ENCODE peak calls at places on chromosome 4, in four cellular contexts. Q is NCI-H526 treated with DMSO at 0.1 percent for 48 hours; W is cortex of kidney; I is stimulated activated CD8-positive, alpha-beta memory T cell treated with anti-CD3 and anti-CD28 coated beads, Interleukin-2, amount 100 ng/mL, for 48 hours. O is an unnamed sample.

GRCh38 chr4:128311659-128312392 is 24.2 kb upstream of the PGRMC2 start:
- DNase-seq in I (no peak), Q (peak), W (no peak), O (no peak)

GRCh38 chr4:151691639-151692442 is 69.0 kb downstream of the GATB start:
- DNase-seq in W (no peak), I (no peak), Q (no peak), O (no peak)

GRCh38 chr4:184856277-184856609 is 30.5 kb upstream of the ACSL1 start:
- DNase-seq in Q (no peak), I (no peak), W (no peak), O (no peak)

GRCh38 chr4:120749445-120750151 is 172.9 kb downstream of the PRDM5 start:
- DNase-seq in W (no peak), Q (no peak), I (no peak), O (no peak)

GRCh38 chr4:175504316-175504715 is 307.7 kb downstream of the GPM6A start:
- DNase-seq in I (no peak), W (no peak), Q (peak), O (no peak)

GRCh38 chr4:82733636-82734035 is 65.0 kb downstream of the SCD5 start:
- DNase-seq in W (no peak), I (peak), Q (no peak), O (no peak)

GRCh38 chr4:26404597-26405323 is 83.9 kb downstream of the RBPJ start:
- DNase-seq in Q (no peak), I (no peak), W (no peak), O (no peak)

GRCh38 chr4:56909083-56909981 is 1.6 kb downstream of the REST start:
- DNase-seq in Q (peak), I (peak), W (no peak), O (no peak)

GRCh38 chr4:76977731-76978350 is 28.3 kb downstream of the SEPTIN11 start:
- DNase-seq in I (no peak), W (no peak), Q (no peak), O (no peak)

GRCh38 chr4:105112274-105112673 is 34.4 kb upstream of the TET2 start:
- DNase-seq in W (no peak), Q (no peak), I (no peak), O (no peak)

GRCh38 chr4:135408109-135408508 is 1206.5 kb upstream of the PABPC4L start:
- DNase-seq in W (no peak), I (no peak), Q (no peak), O (no peak)

GRCh38 chr4:83490876-83491450 is 6.1 kb upstream of the ABRAXAS1 start:
- DNase-seq in W (no peak), Q (no peak), I (no peak), O (no peak)

GRCh38 chr4:87270825-87271224 is 50.4 kb upstream of the KLHL8 start:
- DNase-seq in Q (no peak), W (no peak), I (no peak), O (no peak)

GRCh38 chr4:76622717-76623116 is 187.7 kb downstream of the SHROOM3 start:
- DNase-seq in W (no peak), I (no peak), Q (no peak), O (no peak)

GRCh38 chr4:15234585-15235126 is 193.2 kb upstream of the C1QTNF7 start:
- DNase-seq in Q (no peak), W (no peak), I (no peak), O (no peak)

GRCh38 chr4:1986578-1987210 is 22.1 kb downstream of the NELFA start:
- DNase-seq in Q (no peak), W (no peak), I (no peak), O (no peak)

GRCh38 chr4:151865327-151865726 is 104.5 kb upstream of the GATB start:
- DNase-seq in I (no peak), Q (no peak), W (no peak), O (no peak)

GRCh38 chr4:40283968-40284367 is 51.2 kb upstream of the CHRNA9 start:
- DNase-seq in I (peak), Q (no peak), W (no peak), O (no peak)

GRCh38 chr4:155208258-155209054 is at the start of gene NPY2R:
- DNase-seq in I (no peak), W (no peak), Q (no peak), O (peak)

GRCh38 chr4:60201052-60201673 is 999.0 kb upstream of the ADGRL3 start:
- DNase-seq in Q (peak), I (peak), W (no peak), O (peak)

GRCh38 chr4:181018998-181019397 is 1224.2 kb upstream of the TENM3 start:
- DNase-seq in I (no peak), Q (no peak), W (no peak), O (no peak)

GRCh38 chr4:139919513-139919912 is 234.5 kb downstream of the MAML3 start:
- DNase-seq in I (no peak), Q (no peak), W (no peak), O (no peak)

GRCh38 chr4:20684852-20685763 is 15.2 kb upstream of the PACRGL start:
- DNase-seq in I (no peak), Q (peak), W (no peak), O (no peak)

GRCh38 chr4:101345596-101346311 is 1.6 kb downstream of the PPP3CA start:
- DNase-seq in W (no peak), I (peak), Q (peak), O (no peak)

GRCh38 chr4:16752150-16752549 is 146.3 kb downstream of the LDB2 start:
- DNase-seq in I (no peak), Q (no peak), W (no peak), O (no peak)

GRCh38 chr4:81754169-81754568 is 282.5 kb upstream of the RASGEF1B start:
- DNase-seq in W (no peak), Q (no peak), I (no peak), O (no peak)

GRCh38 chr4:1238676-1239000 is 10.3 kb downstream of the CTBP1 start:
- DNase-seq in I (no peak), Q (no peak), W (no peak), O (no peak)

GRCh38 chr4:1405636-1406415 is 416 bp downstream of the NKX1-1 start:
- DNase-seq in I (no peak), Q (no peak), W (no peak), O (no peak)

GRCh38 chr4:8090312-8090711 is 68.3 kb downstream of the ABLIM2 start:
- DNase-seq in I (no peak), Q (no peak), W (no peak), O (no peak)

GRCh38 chr4:145878501-145879435 is 59.9 kb downstream of the ZNF827 start:
- DNase-seq in I (no peak), W (no peak), Q (no peak), O (no peak)

GRCh38 chr4:161629694-161630441 is 533.9 kb downstream of the FSTL5 start:
- DNase-seq in W (no peak), I (no peak), Q (no peak), O (no peak)